ENCODE peak calls at places on chromosomes 3 and 15, in nine cellular contexts. D, A, T, Y, Z, W, N, F and V are unnamed samples.
A peak's percentile ranks its signal among the peaks of the same experiment; 100 is the strongest.

GRCh38 chr15:47711654-47712053 is 5.7 kb upstream of the SEMA6D start:
- DNase-seq in D (no peak), A (no peak), T (no peak), Y (no peak), Z (no peak), W (no peak), N (no peak), F (no peak), V (no peak)

GRCh38 chr3:182261084-182261483 is 532.2 kb upstream of the ATP11B start:
- DNase-seq in D (no peak), A (no peak), T (no peak), Y (no peak), Z (no peak), W (no peak), N (no peak), F (no peak), V (no peak)

GRCh38 chr3:127694467-127695215 is 21.9 kb downstream of the ABTB1 start:
- DNase-seq in D (peak; percentile 86), A (no peak), T (peak; percentile 87), Y (peak; percentile 91), Z (peak; percentile 11), W (peak; percentile 84), N (no peak), F (peak; percentile 20), V (peak; percentile 73)

GRCh38 chr3:51401639-51402166 is 10.6 kb downstream of the RBM15B start:
- DNase-seq in D (no peak), A (no peak), T (no peak), Y (no peak), Z (no peak), W (no peak), N (no peak), F (no peak), V (no peak)

GRCh38 chr3:153029350-153029749 is 132.7 kb upstream of the RAP2B start:
- DNase-seq in D (no peak), A (no peak), T (no peak), Y (no peak), Z (peak; percentile 90), W (no peak), N (no peak), F (peak; percentile 91), V (no peak)

GRCh38 chr3:30691249-30691880 is 85.0 kb downstream of the TGFBR2 start:
- DNase-seq in D (no peak), A (no peak), T (no peak), Y (no peak), Z (no peak), W (no peak), N (no peak), F (no peak), V (no peak)

GRCh38 chr3:64674591-64675076 is 13.2 kb downstream of the ADAMTS9 start:
- DNase-seq in D (no peak), A (no peak), T (no peak), Y (no peak), Z (peak; percentile 74), W (peak; percentile 47), N (no peak), F (no peak), V (no peak)

GRCh38 chr15:58952751-58953150 is 19.3 kb upstream of the SLTM start:
- DNase-seq in D (no peak), A (peak; percentile 22), T (no peak), Y (no peak), Z (peak; percentile 56), W (no peak), N (no peak), F (peak; percentile 52), V (no peak)

GRCh38 chr15:67180035-67180434 is 74.4 kb downstream of the AAGAB start:
- DNase-seq in D (no peak), A (no peak), T (no peak), Y (peak; percentile 45), Z (no peak), W (no peak), N (no peak), F (no peak), V (peak; percentile 65)

GRCh38 chr3:146542179-146542578 is 2.2 kb downstream of the PLSCR1 start:
- DNase-seq in D (no peak), A (no peak), T (no peak), Y (no peak), Z (peak; percentile 31), W (no peak), N (no peak), F (peak; percentile 65), V (no peak)

GRCh38 chr3:10816019-10816862 is at the start of gene SLC6A11:
- DNase-seq in D (no peak), A (peak; percentile 46), T (peak; percentile 73), Y (no peak), Z (no peak), W (peak; percentile 84), N (no peak), F (no peak), V (no peak)

GRCh38 chr3:152718810-152719209 is 116.1 kb upstream of the P2RY1 start:
- DNase-seq in D (no peak), A (no peak), T (no peak), Y (no peak), Z (no peak), W (no peak), N (no peak), F (no peak), V (no peak)

GRCh38 chr3:129182390-129183180 is 1.1 kb downstream of the CNBP start:
- DNase-seq in D (no peak), A (no peak), T (no peak), Y (no peak), Z (peak; percentile 54), W (peak; percentile 65), N (no peak), F (peak; percentile 50), V (no peak)

GRCh38 chr3:120353463-120353862 is 4.3 kb upstream of the LRRC58 start:
- DNase-seq in D (no peak), A (no peak), T (no peak), Y (no peak), Z (no peak), W (no peak), N (no peak), F (no peak), V (no peak)

DNA sequence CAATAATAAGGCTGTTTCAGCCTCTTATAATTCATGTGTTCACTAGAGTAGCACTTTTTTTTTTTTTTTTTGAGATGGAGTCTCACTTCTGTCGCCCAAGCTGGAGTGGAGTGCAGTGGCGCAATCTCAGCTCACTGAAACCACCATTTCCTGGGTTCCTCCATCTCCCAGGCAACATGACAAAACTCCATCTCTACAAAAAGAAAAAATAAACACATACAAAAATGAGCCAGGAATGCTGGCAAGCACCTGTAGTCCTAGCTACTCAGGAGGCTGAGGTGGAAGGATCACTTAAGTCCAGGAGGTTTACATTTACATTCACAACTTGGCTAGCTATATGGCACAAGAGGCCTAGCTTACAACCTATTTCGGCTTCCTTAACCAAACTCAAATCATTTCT is 6.8 kb downstream of the USP4 start:
- DNase-seq in D (no peak), A (no peak), T (peak; percentile 77), Y (peak; percentile 6), Z (no peak), W (no peak), N (no peak), F (no peak), V (no peak)
- H3K4me3 ChIP-seq in D (no peak overlapping the region), A (no peak overlapping the region), T (no peak overlapping the region), Y (no peak overlapping the region), Z (no peak overlapping the region), W (no peak overlapping the region), N (no peak overlapping the region), F (no peak overlapping the region), V (no peak overlapping the region)

GRCh38 chr3:134372405-134373277 is 1.6 kb downstream of the AMOTL2 start:
- DNase-seq in D (no peak), A (no peak), T (no peak), Y (no peak), Z (no peak), W (peak; percentile 54), N (no peak), F (peak; percentile 30), V (peak; percentile 28)
- H3K4me1 ChIP-seq in D (peaks cover 79% of the 10 kb centered on the region), A (peaks cover 39% of the 10 kb centered on the region), T (peaks cover 64% of the 10 kb centered on the region), Y (peaks cover 58% of the 10 kb centered on the region), Z (peaks cover 44% of the 10 kb centered on the region), W (peaks cover 41% of the 10 kb centered on the region), N (peaks cover 20% of the 10 kb centered on the region), F (peaks cover 42% of the 10 kb centered on the region), V (peaks cover 63% of the 10 kb centered on the region)

DNA sequence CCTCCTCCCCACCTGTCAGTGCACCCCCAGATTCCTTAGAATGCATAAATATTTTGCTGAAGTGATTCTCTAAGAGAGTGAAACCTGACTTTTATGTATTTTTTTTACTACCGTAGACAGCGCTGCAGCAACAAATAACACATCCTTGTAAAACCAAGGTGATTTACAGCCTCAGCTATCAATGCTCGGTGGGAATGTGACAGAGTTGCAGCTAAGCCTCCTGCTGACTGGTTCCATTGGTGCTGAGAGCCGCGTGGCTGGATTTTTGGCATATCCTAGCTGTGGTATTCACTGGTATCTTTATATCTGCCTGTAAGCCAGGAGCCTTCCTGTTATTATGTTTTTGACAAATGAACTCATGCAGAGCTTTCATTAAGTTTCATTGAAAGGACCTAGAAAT is 11.0 kb downstream of the FGD5 start:
- DNase-seq in D (no peak), A (no peak), T (no peak), Y (no peak), Z (no peak), W (no peak), N (no peak), F (no peak), V (no peak)
- H3K27ac ChIP-seq in D (no peak overlapping the region), A (no peak overlapping the region), T (no peak overlapping the region), Y (no peak overlapping the region), Z (no peak overlapping the region), W (no peak overlapping the region), N (no peak overlapping the region), F (no peak overlapping the region), V (no peak overlapping the region)

DNA sequence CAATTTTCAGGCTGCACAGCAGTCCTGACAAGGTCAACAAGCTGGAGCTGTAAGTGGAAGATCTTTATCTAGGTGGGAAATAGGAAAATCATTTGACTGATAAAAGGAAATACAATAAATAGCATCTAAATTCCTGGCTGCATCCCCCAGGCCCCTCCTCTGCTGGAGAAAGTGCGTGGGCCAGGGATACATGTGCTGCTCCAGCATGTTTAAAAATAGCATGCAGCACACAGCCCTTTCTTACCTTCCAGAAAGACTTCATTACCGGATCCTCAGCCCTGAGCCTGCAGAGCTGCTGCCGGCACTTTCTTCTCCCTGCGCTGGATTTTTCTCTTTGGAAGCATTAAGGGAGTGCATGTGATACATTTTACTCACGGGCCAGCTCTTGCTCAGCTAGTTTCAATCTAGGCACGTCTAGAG is 77.3 kb downstream of the HMG20A start:
- DNase-seq in D (no peak), A (peak; percentile 76), T (no peak), Y (peak; percentile 48), Z (peak; percentile 59), W (no peak), N (no peak), F (peak; percentile 29), V (peak; percentile 46)
- H3K4me3 ChIP-seq in D (no peak overlapping the region), A (no peak overlapping the region), T (no peak overlapping the region), Y (peak overlapping the region; percentile 16), Z (no peak overlapping the region), W (no peak overlapping the region), N (no peak overlapping the region), F (no peak overlapping the region), V (no peak overlapping the region)

DNA sequence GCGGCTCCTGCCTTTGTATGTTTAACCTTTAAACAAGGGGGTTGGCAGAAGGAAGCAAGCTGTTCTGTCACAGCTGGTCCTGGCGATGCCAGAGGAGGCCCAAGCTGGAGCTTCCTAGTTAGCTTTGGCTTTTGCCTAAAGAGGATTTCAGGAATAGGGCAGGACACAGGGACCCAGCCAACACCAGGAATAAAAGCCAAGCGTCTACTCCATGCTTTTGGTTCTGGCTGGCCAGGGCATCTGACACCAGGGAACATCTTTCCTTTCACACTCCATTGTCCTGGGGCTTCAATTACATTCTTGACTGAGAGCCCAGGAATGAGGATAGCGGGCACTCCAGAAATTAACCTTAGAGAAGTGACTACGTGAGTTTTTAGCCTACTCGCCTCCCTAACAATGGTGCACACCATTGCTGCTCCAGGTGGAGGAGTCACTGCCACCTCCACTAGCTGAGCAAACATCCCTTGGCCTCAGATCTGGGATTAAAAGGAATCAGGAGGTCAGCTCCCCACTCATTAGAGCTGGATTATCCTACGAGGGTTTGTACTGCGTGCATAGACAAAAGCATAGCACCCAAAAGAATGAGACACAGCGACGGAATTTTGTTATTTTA is 38.2 kb downstream of the TPM1 start:
- DNase-seq in D (no peak), A (no peak), T (no peak), Y (no peak), Z (no peak), W (no peak), N (no peak), F (no peak), V (no peak)
- H3K4me1 ChIP-seq in D (no peaks in the 10 kb centered on the region), A (peaks cover 26% of the 10 kb centered on the region), T (peaks cover 4% of the 10 kb centered on the region), Y (peaks cover 15% of the 10 kb centered on the region), Z (peaks cover 6% of the 10 kb centered on the region), W (peaks cover 28% of the 10 kb centered on the region), N (no peaks in the 10 kb centered on the region), F (peaks cover 16% of the 10 kb centered on the region), V (peaks cover 7% of the 10 kb centered on the region)